ENCODE peak calls at places on chromosomes 13 and 19, in seven cellular contexts. D is thoracic aorta, E is colonic mucosa, S is cardiac muscle cell, W is right cardiac atrium, R is uterus, Y is PC-9. V is an unnamed sample.

GRCh38 chr19:43464089-43464775 is 1.2 kb downstream of the LYPD3 start:
- DNase-seq in D (peak), E (peak), S (no peak), W (peak), R (peak), Y (no peak), V (no peak)

GRCh38 chr19:3979289-3979673 is 6.0 kb downstream of the EEF2 start:
- DNase-seq in D (no peak), E (no peak), S (no peak), W (no peak), R (no peak), Y (no peak), V (no peak)

GRCh38 chr19:49340069-49340864 is 5.1 kb downstream of the CD37 start:
- DNase-seq in D (peak), E (peak), S (peak), W (peak), R (peak), Y (no peak), V (no peak)

GRCh38 chr13:112711528-112712265 is 21.9 kb downstream of the ATP11A start:
- DNase-seq in D (peak), E (peak), S (peak), W (peak), R (peak), Y (peak), V (peak)

GRCh38 chr19:9721861-9722260 is 46.7 kb downstream of the ZNF846 start:
- DNase-seq in D (no peak), E (no peak), S (no peak), W (no peak), R (no peak), Y (no peak), V (peak)

GRCh38 chr13:60538566-60538965 is 141.5 kb downstream of the TDRD3 start:
- DNase-seq in D (no peak), E (no peak), S (no peak), W (no peak), R (no peak), Y (no peak), V (no peak)

GRCh38 chr19:29492761-29493160 is 33.0 kb upstream of the VSTM2B start:
- DNase-seq in D (no peak), E (no peak), S (no peak), W (no peak), R (no peak), Y (no peak), V (no peak)

GRCh38 chr19:31154021-31154420 is 195.2 kb downstream of the TSHZ3 start:
- DNase-seq in D (no peak), E (no peak), S (peak), W (no peak), R (no peak), Y (no peak), V (peak)

GRCh38 chr13:110347535-110348308 is 40.6 kb downstream of the COL4A2 start:
- DNase-seq in D (peak), E (no peak), S (peak), W (peak), R (peak), Y (peak), V (peak)

GRCh38 chr13:110347088-110347487 is 40.0 kb downstream of the COL4A2 start:
- DNase-seq in D (no peak), E (no peak), S (no peak), W (no peak), R (no peak), Y (no peak), V (no peak)

GRCh38 chr13:110348309-110348625 is 41.2 kb downstream of the COL4A2 start:
- DNase-seq in D (no peak), E (no peak), S (no peak), W (no peak), R (no peak), Y (no peak), V (no peak)

GRCh38 chr13:110349239-110349638 is 42.2 kb downstream of the COL4A2 start:
- DNase-seq in D (no peak), E (no peak), S (no peak), W (no peak), R (no peak), Y (no peak), V (no peak)

DNA sequence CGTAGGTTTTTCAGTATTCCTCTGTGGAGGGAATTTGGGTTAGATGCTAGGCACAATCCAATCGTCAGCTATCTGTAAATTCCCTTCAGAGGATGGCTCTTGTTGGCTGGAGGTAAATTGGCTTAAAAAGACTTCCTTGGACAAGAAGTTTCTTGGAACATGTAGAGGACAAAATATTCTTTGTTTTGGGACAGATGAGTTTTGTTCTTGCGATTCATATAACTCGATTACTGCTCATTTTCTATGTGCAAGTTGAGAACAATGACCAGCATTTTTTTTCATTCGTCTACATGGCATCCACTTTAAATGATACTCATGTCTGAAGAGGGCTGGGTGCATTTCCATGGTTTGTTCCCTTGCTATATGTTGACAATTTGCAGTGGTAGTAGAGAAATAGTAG is 41.7 kb downstream of the COL4A2 start:
- DNase-seq in D (no peak), E (no peak), S (no peak), W (no peak), R (no peak), Y (no peak), V (no peak)
- H3K27ac ChIP-seq in D (peak), E (no peak), S (no peak), W (no peak), R (peak), Y (peak), V (peak)

DNA sequence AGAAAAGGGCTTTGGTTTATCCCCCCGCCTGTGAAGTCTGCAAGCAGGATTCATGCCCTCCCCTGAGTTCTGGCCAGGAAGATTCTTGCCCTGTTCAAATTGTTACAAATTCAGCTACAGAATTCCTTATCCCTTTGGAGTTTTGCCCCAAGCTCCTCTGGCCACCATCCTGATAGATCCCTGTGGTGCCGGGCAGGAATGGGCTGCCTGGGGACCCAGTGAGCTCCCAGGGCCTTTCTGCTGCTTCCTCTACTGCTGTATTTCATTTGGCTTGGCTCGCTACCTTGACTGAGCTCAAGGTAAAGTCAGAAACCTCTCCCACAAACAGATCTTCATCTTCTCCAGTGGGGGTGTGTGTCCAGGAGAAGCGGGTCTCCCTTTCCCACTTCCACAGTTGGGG is 194.6 kb upstream of the NBEA start:
- DNase-seq in D (no peak), E (no peak), S (peak), W (peak), R (no peak), Y (no peak), V (no peak)
- H3K27ac ChIP-seq in D (no peak), E (no peak), S (no peak), W (peak), R (peak), Y (no peak), V (no peak)

GRCh38 chr19:2446390-2446789 is 10.4 kb downstream of the LMNB2 start:
- DNase-seq in D (no peak), E (no peak), S (no peak), W (peak), R (no peak), Y (no peak), V (no peak)
- H3K27ac ChIP-seq in D (no peak), E (no peak), S (peak), W (no peak), R (no peak), Y (no peak), V (no peak)

GRCh38 chr13:99009987-99010551 is 32.2 kb upstream of the DOCK9 start:
- DNase-seq in D (no peak), E (no peak), S (no peak), W (no peak), R (no peak), Y (no peak), V (no peak)
- H3K27ac ChIP-seq in D (no peak), E (no peak), S (no peak), W (no peak), R (no peak), Y (no peak), V (peak)

GRCh38 chr19:18865973-18866799 is 29.8 kb downstream of the CERS1 start:
- DNase-seq in D (no peak), E (peak), S (peak), W (peak), R (peak), Y (no peak), V (no peak)
- H3K27ac ChIP-seq in D (no peak), E (no peak), S (no peak), W (no peak), R (no peak), Y (no peak), V (no peak)

DNA sequence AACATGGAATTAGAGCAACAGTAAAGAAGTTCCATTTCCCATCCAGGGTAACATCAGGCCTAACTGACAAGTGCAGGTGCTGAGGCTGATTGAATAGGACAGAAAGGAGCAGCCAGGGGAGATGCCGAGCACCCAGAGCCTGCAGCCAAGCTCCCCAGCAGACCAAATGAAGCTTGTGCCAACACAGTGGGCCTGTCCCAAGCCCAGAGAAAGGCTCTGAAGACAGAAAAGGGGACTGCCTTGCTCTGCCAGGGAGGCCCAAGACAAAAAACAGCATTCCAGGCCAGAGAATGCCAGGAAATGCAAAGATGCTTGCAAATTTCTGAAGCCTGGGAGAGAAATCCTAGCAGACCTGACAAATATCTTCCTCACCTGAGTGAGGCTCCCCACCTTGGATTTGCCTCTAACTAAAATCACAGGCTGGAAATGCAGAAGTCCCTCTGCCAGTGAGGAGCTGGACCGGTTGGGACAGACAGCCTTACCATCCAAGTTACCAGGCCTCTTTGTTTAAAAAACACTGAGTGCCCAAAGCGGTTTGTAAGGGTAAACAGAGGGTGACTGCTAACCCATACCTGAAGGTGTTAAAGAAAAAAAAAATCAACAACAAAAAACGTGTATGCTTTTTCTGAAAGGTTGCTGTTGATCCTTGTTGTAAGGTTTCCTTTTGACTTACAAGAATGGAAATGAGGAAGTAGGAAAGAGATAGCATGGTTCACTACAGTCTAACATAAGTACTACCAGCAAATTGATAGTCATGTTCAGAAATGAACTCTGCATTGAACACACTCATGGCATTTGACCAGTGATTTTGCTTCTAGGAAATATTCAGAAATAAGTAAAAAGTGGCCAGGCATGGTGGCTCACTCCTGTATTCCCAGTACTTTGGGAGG is 11.9 kb upstream of the HMGB1 start:
- DNase-seq in D (no peak), E (no peak), S (no peak), W (no peak), R (no peak), Y (no peak), V (no peak)
- H3K27ac ChIP-seq in D (no peak), E (no peak), S (no peak), W (no peak), R (no peak), Y (no peak), V (no peak)

GRCh38 chr13:97283888-97284287 is 61.8 kb downstream of the MBNL2 start:
- DNase-seq in D (no peak), E (no peak), S (no peak), W (no peak), R (no peak), Y (no peak), V (no peak)
- H3K27ac ChIP-seq in D (peak), E (no peak), S (no peak), W (no peak), R (no peak), Y (no peak), V (no peak)

DNA sequence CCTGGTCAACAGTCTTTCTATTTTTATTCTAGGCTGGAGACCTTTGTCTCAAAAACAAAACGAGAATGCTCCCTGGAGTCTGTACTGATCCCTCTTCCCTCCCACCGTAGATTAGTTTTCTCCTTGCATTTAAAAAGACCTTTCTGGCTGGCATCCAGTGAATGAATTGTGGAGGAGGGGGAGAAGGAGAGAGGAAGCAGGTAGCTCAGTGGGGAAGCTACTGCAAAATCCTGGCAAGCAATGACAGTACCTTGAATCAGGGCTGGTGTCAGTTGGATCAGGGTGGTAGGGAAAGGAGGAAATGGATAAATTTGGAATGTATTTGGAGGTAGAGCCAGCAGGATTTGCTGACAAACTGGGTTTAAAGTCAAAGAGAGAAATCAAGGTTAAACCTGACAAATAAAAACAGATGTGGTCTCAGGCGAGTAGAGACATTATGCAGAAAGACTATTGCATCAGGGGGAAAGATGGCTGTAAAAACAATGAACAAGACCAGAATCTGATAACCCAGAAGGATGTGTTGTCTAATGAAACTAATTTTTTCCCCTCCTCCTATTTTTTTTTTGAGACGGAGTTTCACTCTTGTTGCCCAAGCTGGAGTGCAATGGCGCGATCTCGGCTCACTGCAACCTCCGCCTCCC is 3.5 kb upstream of the CYP2S1 start:
- DNase-seq in D (no peak), E (no peak), S (peak), W (no peak), R (no peak), Y (no peak), V (no peak)
- H3K27ac ChIP-seq in D (no peak), E (no peak), S (no peak), W (no peak), R (no peak), Y (no peak), V (no peak)

GRCh38 chr19:681638-682037 is 5.4 kb downstream of the FSTL3 start:
- DNase-seq in D (no peak), E (no peak), S (no peak), W (no peak), R (no peak), Y (no peak), V (no peak)

GRCh38 chr19:679418-680286 is 3.5 kb downstream of the FSTL3 start:
- DNase-seq in D (no peak), E (peak), S (peak), W (peak), R (peak), Y (no peak), V (no peak)

GRCh38 chr19:682678-683320 is 6.6 kb downstream of the FSTL3 start:
- DNase-seq in D (no peak), E (no peak), S (no peak), W (peak), R (no peak), Y (no peak), V (no peak)

GRCh38 chr19:680287-681028 is 4.3 kb downstream of the FSTL3 start:
- DNase-seq in D (peak), E (peak), S (peak), W (peak), R (peak), Y (peak), V (peak)

DNA sequence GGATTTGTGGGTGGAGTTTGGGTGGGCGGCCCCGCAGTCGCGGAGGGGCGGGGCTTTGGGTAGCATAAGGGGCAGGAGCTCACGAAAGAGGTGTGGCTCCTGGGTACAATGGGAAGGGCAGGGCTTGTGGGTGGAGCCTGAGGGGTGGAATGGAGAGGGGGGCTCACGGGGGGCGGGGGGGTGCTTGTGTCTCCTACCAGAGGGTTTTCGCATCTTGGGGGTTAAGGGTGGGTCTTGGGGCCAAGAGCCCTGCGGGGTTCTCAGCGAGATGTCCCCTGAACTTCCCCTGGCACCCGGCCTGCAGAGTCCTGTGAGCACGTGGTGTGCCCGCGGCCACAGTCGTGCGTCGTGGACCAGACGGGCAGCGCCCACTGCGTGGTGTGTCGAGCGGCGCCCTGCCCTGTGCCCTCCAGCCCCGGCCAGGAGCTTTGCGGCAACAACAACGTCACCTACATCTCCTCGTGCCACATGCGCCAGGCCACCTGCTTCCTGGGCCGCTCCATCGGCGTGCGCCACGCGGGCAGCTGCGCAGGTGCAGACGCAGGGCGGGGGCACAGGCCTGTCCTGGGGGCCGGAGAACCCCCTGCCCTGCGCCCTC is 4.9 kb downstream of the FSTL3 start:
- DNase-seq in D (no peak), E (no peak), S (no peak), W (peak), R (no peak), Y (no peak), V (no peak)
- H3K27ac ChIP-seq in D (peak), E (no peak), S (peak), W (no peak), R (peak), Y (peak), V (peak)

DNA sequence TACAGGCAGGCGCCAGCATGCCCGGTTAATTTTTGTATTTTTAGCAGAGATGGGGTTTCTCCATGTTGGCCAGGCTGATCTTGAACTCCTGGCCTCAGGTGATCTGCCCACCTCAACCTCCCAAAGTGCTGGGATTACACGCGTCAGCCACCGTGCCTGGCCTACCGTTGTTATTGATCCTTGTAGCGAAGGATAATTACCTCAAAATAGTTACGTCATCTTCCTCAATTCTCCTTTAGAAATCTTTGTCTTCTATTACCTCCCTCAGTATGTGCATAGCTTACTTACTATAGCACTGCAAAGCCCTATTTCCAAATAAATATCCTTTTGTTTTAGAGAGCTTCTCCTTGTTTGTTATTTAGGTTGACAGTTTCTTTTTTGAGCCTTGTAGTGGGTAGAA is 9.4 kb upstream of the TLE6 start:
- DNase-seq in D (no peak), E (no peak), S (no peak), W (no peak), R (no peak), Y (no peak), V (no peak)
- H3K27ac ChIP-seq in D (no peak), E (no peak), S (no peak), W (no peak), R (peak), Y (no peak), V (no peak)